ENCODE peak calls at places on chromosomes 1 and 21, in five cellular contexts. V, T, N, H and Y are unnamed samples.

GRCh38 chr1:234597894-234598293 is 12.1 kb downstream of the IRF2BP2 start:
- DNase-seq in V (no peak), T (peak; percentile 23), N (peak; percentile 66), H (no peak), Y (peak; percentile 61)

GRCh38 chr1:94417702-94417961 is 557 bp upstream of the ABCD3 start:
- DNase-seq in V (no peak), T (no peak), N (no peak), H (no peak), Y (no peak)

GRCh38 chr1:36523850-36524249 is 41.1 kb upstream of the CSF3R start:
- DNase-seq in V (no peak), T (no peak), N (no peak), H (no peak), Y (no peak)

GRCh38 chr1:212368073-212368484 is 46.6 kb downstream of the PACC1 start:
- DNase-seq in V (peak; percentile 62), T (no peak), N (peak; percentile 76), H (peak; percentile 85), Y (peak; percentile 48)

GRCh38 chr21:41361786-41362604 is at the start of gene MX2:
- DNase-seq in V (peak; percentile 61), T (peak; percentile 74), N (peak; percentile 40), H (no peak), Y (peak; percentile 27)

GRCh38 chr1:160078392-160079195 is 2.7 kb upstream of the KCNJ9 start:
- DNase-seq in V (no peak), T (peak; percentile 37), N (peak; percentile 38), H (peak; percentile 81), Y (peak; percentile 2)

GRCh38 chr1:16006552-16007485 is 2.8 kb downstream of the SRARP start:
- DNase-seq in V (no peak), T (no peak), N (no peak), H (no peak), Y (no peak)

GRCh38 chr1:29395724-29396437 is 159.6 kb downstream of the PTPRU start:
- DNase-seq in V (no peak), T (no peak), N (no peak), H (no peak), Y (no peak)

GRCh38 chr1:19645544-19646252 is 1.6 kb downstream of the NBL1 start:
- DNase-seq in V (no peak), T (no peak), N (no peak), H (no peak), Y (no peak)

GRCh38 chr1:62882161-62882560 is 98.2 kb downstream of the ATG4C start:
- DNase-seq in V (no peak), T (no peak), N (no peak), H (no peak), Y (no peak)

GRCh38 chr21:42146821-42147220 is 72.1 kb upstream of the ABCG1 start:
- DNase-seq in V (no peak), T (peak; percentile 3), N (no peak), H (no peak), Y (no peak)

GRCh38 chr1:165898837-165899236 is 71.4 kb downstream of the UCK2 start:
- DNase-seq in V (peak; percentile 96), T (no peak), N (peak; percentile 97), H (no peak), Y (no peak)

GRCh38 chr1:38029081-38029681 is 16.6 kb downstream of the UTP11 start:
- DNase-seq in V (no peak), T (no peak), N (no peak), H (peak; percentile 58), Y (no peak)

GRCh38 chr1:201582261-201582951 is 43.5 kb downstream of the NAV1 start:
- DNase-seq in V (no peak), T (no peak), N (peak; percentile 53), H (no peak), Y (peak; percentile 50)

GRCh38 chr1:209064850-209065249 is 518.7 kb upstream of the CAMK1G start:
- DNase-seq in V (no peak), T (no peak), N (no peak), H (no peak), Y (no peak)

GRCh38 chr21:37367758-37368535 is 1.4 kb downstream of the DYRK1A start:
- DNase-seq in V (no peak), T (peak; percentile 9), N (peak; percentile 13), H (no peak), Y (no peak)